ENCODE peak calls at places on chromosomes 5 and 9, in six cellular contexts. One of them, this sample, is unnamed.
A peak's percentile ranks its signal among the peaks of the same experiment; 100 is the strongest.

GRCh38 chr5:139725073-139725830 is 70.4 kb upstream of the PSD2 start:
- DNase-seq in colonic mucosa: peak; percentile 40
- DNase-seq in stimulated activated CD8-positive, alpha-beta memory T cell treated with anti-CD3 and anti-CD28 coated beads, Interleukin-12 subunit alpha, Interleukin-12 subunit beta, amount 100 ng/mL, for 1 hour: no peak
- DNase-seq in RCC 7860: peak; percentile 97
- DNase-seq in amygdala: peak; percentile 65
- DNase-seq in astrocyte of the spinal cord: peak; percentile 80
- DNase-seq in this sample: no peak

GRCh38 chr5:163478982-163479271 is 18.5 kb downstream of the HMMR start:
- DNase-seq in RCC 7860: no peak
- DNase-seq in colonic mucosa: no peak
- DNase-seq in astrocyte of the spinal cord: no peak
- DNase-seq in amygdala: no peak
- DNase-seq in stimulated activated CD8-positive, alpha-beta memory T cell treated with anti-CD3 and anti-CD28 coated beads, Interleukin-12 subunit alpha, Interleukin-12 subunit beta, amount 100 ng/mL, for 1 hour: no peak
- DNase-seq in this sample: no peak

GRCh38 chr5:113866763-113867162 is 353.3 kb downstream of the YTHDC2 start:
- DNase-seq in colonic mucosa: no peak
- DNase-seq in stimulated activated CD8-positive, alpha-beta memory T cell treated with anti-CD3 and anti-CD28 coated beads, Interleukin-12 subunit alpha, Interleukin-12 subunit beta, amount 100 ng/mL, for 1 hour: no peak
- DNase-seq in RCC 7860: no peak
- DNase-seq in amygdala: no peak
- DNase-seq in astrocyte of the spinal cord: no peak
- DNase-seq in this sample: no peak

GRCh38 chr5:91794856-91795548 is 411.9 kb upstream of the ARRDC3 start:
- DNase-seq in stimulated activated CD8-positive, alpha-beta memory T cell treated with anti-CD3 and anti-CD28 coated beads, Interleukin-12 subunit alpha, Interleukin-12 subunit beta, amount 100 ng/mL, for 1 hour: no peak
- DNase-seq in RCC 7860: no peak
- DNase-seq in colonic mucosa: no peak
- DNase-seq in astrocyte of the spinal cord: no peak
- DNase-seq in amygdala: no peak
- DNase-seq in this sample: no peak

GRCh38 chr9:38043931-38044623 is 24.9 kb downstream of the SHB start:
- DNase-seq in colonic mucosa: no peak
- DNase-seq in amygdala: no peak
- DNase-seq in RCC 7860: no peak
- DNase-seq in stimulated activated CD8-positive, alpha-beta memory T cell treated with anti-CD3 and anti-CD28 coated beads, Interleukin-12 subunit alpha, Interleukin-12 subunit beta, amount 100 ng/mL, for 1 hour: no peak
- DNase-seq in astrocyte of the spinal cord: no peak
- DNase-seq in this sample: no peak

GRCh38 chr9:127277770-127278169 is 13.2 kb downstream of the GARNL3 start:
- DNase-seq in colonic mucosa: no peak
- DNase-seq in astrocyte of the spinal cord: no peak
- DNase-seq in amygdala: no peak
- DNase-seq in RCC 7860: no peak
- DNase-seq in stimulated activated CD8-positive, alpha-beta memory T cell treated with anti-CD3 and anti-CD28 coated beads, Interleukin-12 subunit alpha, Interleukin-12 subunit beta, amount 100 ng/mL, for 1 hour: no peak
- DNase-seq in this sample: no peak

GRCh38 chr5:14332038-14332631 is 189.0 kb downstream of the TRIO start:
- DNase-seq in amygdala: no peak
- DNase-seq in astrocyte of the spinal cord: no peak
- DNase-seq in RCC 7860: no peak
- DNase-seq in colonic mucosa: no peak
- DNase-seq in stimulated activated CD8-positive, alpha-beta memory T cell treated with anti-CD3 and anti-CD28 coated beads, Interleukin-12 subunit alpha, Interleukin-12 subunit beta, amount 100 ng/mL, for 1 hour: no peak
- DNase-seq in this sample: no peak

GRCh38 chr5:173123416-173123815 is 20.9 kb upstream of the BNIP1 start:
- DNase-seq in RCC 7860: no peak
- DNase-seq in colonic mucosa: no peak
- DNase-seq in astrocyte of the spinal cord: no peak
- DNase-seq in stimulated activated CD8-positive, alpha-beta memory T cell treated with anti-CD3 and anti-CD28 coated beads, Interleukin-12 subunit alpha, Interleukin-12 subunit beta, amount 100 ng/mL, for 1 hour: no peak
- DNase-seq in amygdala: no peak
- DNase-seq in this sample: no peak

GRCh38 chr5:67160985-67161384 is 35.6 kb downstream of the CD180 start:
- DNase-seq in colonic mucosa: no peak
- DNase-seq in RCC 7860: no peak
- DNase-seq in stimulated activated CD8-positive, alpha-beta memory T cell treated with anti-CD3 and anti-CD28 coated beads, Interleukin-12 subunit alpha, Interleukin-12 subunit beta, amount 100 ng/mL, for 1 hour: peak; percentile 36
- DNase-seq in astrocyte of the spinal cord: peak; percentile 59
- DNase-seq in amygdala: no peak
- DNase-seq in this sample: no peak

GRCh38 chr5:149912226-149912864 is 32.2 kb downstream of the PDE6A start:
- DNase-seq in amygdala: no peak
- DNase-seq in stimulated activated CD8-positive, alpha-beta memory T cell treated with anti-CD3 and anti-CD28 coated beads, Interleukin-12 subunit alpha, Interleukin-12 subunit beta, amount 100 ng/mL, for 1 hour: no peak
- DNase-seq in RCC 7860: no peak
- DNase-seq in astrocyte of the spinal cord: no peak
- DNase-seq in colonic mucosa: no peak
- DNase-seq in this sample: no peak

GRCh38 chr9:110217656-110218099 is 9.7 kb upstream of the C9orf152 start:
- DNase-seq in RCC 7860: peak; percentile 35
- DNase-seq in colonic mucosa: no peak
- DNase-seq in amygdala: no peak
- DNase-seq in stimulated activated CD8-positive, alpha-beta memory T cell treated with anti-CD3 and anti-CD28 coated beads, Interleukin-12 subunit alpha, Interleukin-12 subunit beta, amount 100 ng/mL, for 1 hour: no peak
- DNase-seq in astrocyte of the spinal cord: peak; percentile 59
- DNase-seq in this sample: no peak

GRCh38 chr9:2691626-2692025 is 25.7 kb upstream of the KCNV2 start:
- DNase-seq in amygdala: no peak
- DNase-seq in stimulated activated CD8-positive, alpha-beta memory T cell treated with anti-CD3 and anti-CD28 coated beads, Interleukin-12 subunit alpha, Interleukin-12 subunit beta, amount 100 ng/mL, for 1 hour: no peak
- DNase-seq in astrocyte of the spinal cord: peak; percentile 27
- DNase-seq in colonic mucosa: no peak
- DNase-seq in RCC 7860: no peak
- DNase-seq in this sample: no peak

GRCh38 chr9:112029921-112030444 is 133.4 kb downstream of the UGCG start:
- DNase-seq in stimulated activated CD8-positive, alpha-beta memory T cell treated with anti-CD3 and anti-CD28 coated beads, Interleukin-12 subunit alpha, Interleukin-12 subunit beta, amount 100 ng/mL, for 1 hour: no peak
- DNase-seq in colonic mucosa: no peak
- DNase-seq in astrocyte of the spinal cord: no peak
- DNase-seq in amygdala: no peak
- DNase-seq in RCC 7860: peak; percentile 87
- DNase-seq in this sample: no peak

GRCh38 chr5:94849821-94850736 is 231.6 kb downstream of the SLF1 start:
- DNase-seq in RCC 7860: peak; percentile 5
- DNase-seq in stimulated activated CD8-positive, alpha-beta memory T cell treated with anti-CD3 and anti-CD28 coated beads, Interleukin-12 subunit alpha, Interleukin-12 subunit beta, amount 100 ng/mL, for 1 hour: peak; percentile 7
- DNase-seq in amygdala: peak; percentile 5
- DNase-seq in astrocyte of the spinal cord: peak; percentile 70
- DNase-seq in colonic mucosa: no peak
- DNase-seq in this sample: no peak

GRCh38 chr5:172777381-172778222 is 6.6 kb upstream of the DUSP1 start:
- DNase-seq in amygdala: no peak
- DNase-seq in stimulated activated CD8-positive, alpha-beta memory T cell treated with anti-CD3 and anti-CD28 coated beads, Interleukin-12 subunit alpha, Interleukin-12 subunit beta, amount 100 ng/mL, for 1 hour: peak; percentile 72
- DNase-seq in astrocyte of the spinal cord: peak; percentile 95
- DNase-seq in RCC 7860: peak; percentile 92
- DNase-seq in colonic mucosa: peak; percentile 93
- DNase-seq in this sample: peak; percentile 95

GRCh38 chr5:115372121-115372520 is 75.7 kb upstream of the CCDC112 start:
- DNase-seq in stimulated activated CD8-positive, alpha-beta memory T cell treated with anti-CD3 and anti-CD28 coated beads, Interleukin-12 subunit alpha, Interleukin-12 subunit beta, amount 100 ng/mL, for 1 hour: no peak
- DNase-seq in amygdala: no peak
- DNase-seq in RCC 7860: no peak
- DNase-seq in astrocyte of the spinal cord: no peak
- DNase-seq in colonic mucosa: no peak
- DNase-seq in this sample: no peak

GRCh38 chr5:153960269-153961215 is 78.2 kb downstream of the FAM114A2 start:
- DNase-seq in astrocyte of the spinal cord: no peak
- DNase-seq in amygdala: peak; percentile 27
- DNase-seq in RCC 7860: no peak
- DNase-seq in stimulated activated CD8-positive, alpha-beta memory T cell treated with anti-CD3 and anti-CD28 coated beads, Interleukin-12 subunit alpha, Interleukin-12 subunit beta, amount 100 ng/mL, for 1 hour: peak; percentile 2
- DNase-seq in colonic mucosa: no peak
- DNase-seq in this sample: no peak

GRCh38 chr9:16619341-16619740 is 251.1 kb downstream of the BNC2 start:
- DNase-seq in amygdala: no peak
- DNase-seq in astrocyte of the spinal cord: peak; percentile 57
- DNase-seq in RCC 7860: no peak
- DNase-seq in stimulated activated CD8-positive, alpha-beta memory T cell treated with anti-CD3 and anti-CD28 coated beads, Interleukin-12 subunit alpha, Interleukin-12 subunit beta, amount 100 ng/mL, for 1 hour: no peak
- DNase-seq in colonic mucosa: no peak
- DNase-seq in this sample: no peak

GRCh38 chr5:77924081-77924480 is 147.9 kb upstream of the TBCA start:
- DNase-seq in stimulated activated CD8-positive, alpha-beta memory T cell treated with anti-CD3 and anti-CD28 coated beads, Interleukin-12 subunit alpha, Interleukin-12 subunit beta, amount 100 ng/mL, for 1 hour: no peak
- DNase-seq in colonic mucosa: no peak
- DNase-seq in amygdala: no peak
- DNase-seq in astrocyte of the spinal cord: no peak
- DNase-seq in RCC 7860: no peak
- DNase-seq in this sample: no peak

GRCh38 chr9:106019702-106020101 is 325.4 kb downstream of the TMEM38B start:
- DNase-seq in colonic mucosa: no peak
- DNase-seq in amygdala: no peak
- DNase-seq in astrocyte of the spinal cord: no peak
- DNase-seq in RCC 7860: no peak
- DNase-seq in stimulated activated CD8-positive, alpha-beta memory T cell treated with anti-CD3 and anti-CD28 coated beads, Interleukin-12 subunit alpha, Interleukin-12 subunit beta, amount 100 ng/mL, for 1 hour: no peak
- DNase-seq in this sample: no peak

GRCh38 chr5:134600600-134600999 is 32.0 kb downstream of the SAR1B start:
- DNase-seq in stimulated activated CD8-positive, alpha-beta memory T cell treated with anti-CD3 and anti-CD28 coated beads, Interleukin-12 subunit alpha, Interleukin-12 subunit beta, amount 100 ng/mL, for 1 hour: no peak
- DNase-seq in RCC 7860: no peak
- DNase-seq in colonic mucosa: no peak
- DNase-seq in astrocyte of the spinal cord: peak; percentile 55
- DNase-seq in amygdala: no peak
- DNase-seq in this sample: no peak

GRCh38 chr9:91740713-91741112 is 209.3 kb downstream of the ROR2 start:
- DNase-seq in colonic mucosa: peak; percentile 34
- DNase-seq in stimulated activated CD8-positive, alpha-beta memory T cell treated with anti-CD3 and anti-CD28 coated beads, Interleukin-12 subunit alpha, Interleukin-12 subunit beta, amount 100 ng/mL, for 1 hour: no peak
- DNase-seq in RCC 7860: no peak
- DNase-seq in amygdala: no peak
- DNase-seq in astrocyte of the spinal cord: peak; percentile 39
- DNase-seq in this sample: no peak

GRCh38 chr9:69097053-69097452 is 61.5 kb downstream of the FXN start:
- DNase-seq in astrocyte of the spinal cord: peak; percentile 79
- DNase-seq in amygdala: no peak
- DNase-seq in stimulated activated CD8-positive, alpha-beta memory T cell treated with anti-CD3 and anti-CD28 coated beads, Interleukin-12 subunit alpha, Interleukin-12 subunit beta, amount 100 ng/mL, for 1 hour: no peak
- DNase-seq in RCC 7860: peak; percentile 93
- DNase-seq in colonic mucosa: no peak
- DNase-seq in this sample: no peak

GRCh38 chr5:178383919-178384814 is 151.6 kb upstream of the PHYKPL start:
- DNase-seq in amygdala: no peak
- DNase-seq in RCC 7860: no peak
- DNase-seq in astrocyte of the spinal cord: no peak
- DNase-seq in stimulated activated CD8-positive, alpha-beta memory T cell treated with anti-CD3 and anti-CD28 coated beads, Interleukin-12 subunit alpha, Interleukin-12 subunit beta, amount 100 ng/mL, for 1 hour: no peak
- DNase-seq in colonic mucosa: no peak
- DNase-seq in this sample: no peak